ENCODE peak calls at places on chromosomes 13 and 19, in six cellular contexts. One of them, this sample, is unnamed.

GRCh38 chr19:3389876-3390361 is 23.5 kb downstream of the NFIC start:
- DNase-seq in CD8-positive, alpha-beta memory T cell: no peak
- DNase-seq in esophagus squamous epithelium: no peak
- DNase-seq in fibroblast of lung: peak; percentile 70
- DNase-seq in neuronal stem cell: no peak
- DNase-seq in H9: peak; percentile 61
- DNase-seq in this sample: no peak

GRCh38 chr19:7196721-7197168 is 97.5 kb downstream of the INSR start:
- DNase-seq in CD8-positive, alpha-beta memory T cell: no peak
- DNase-seq in esophagus squamous epithelium: no peak
- DNase-seq in fibroblast of lung: peak; percentile 59
- DNase-seq in neuronal stem cell: no peak
- DNase-seq in H9: no peak
- DNase-seq in this sample: no peak

GRCh38 chr13:91280806-91281205 is 66.7 kb upstream of the MIR17HG start:
- DNase-seq in CD8-positive, alpha-beta memory T cell: no peak
- DNase-seq in esophagus squamous epithelium: no peak
- DNase-seq in fibroblast of lung: no peak
- DNase-seq in neuronal stem cell: no peak
- DNase-seq in H9: no peak
- DNase-seq in this sample: no peak

GRCh38 chr19:34330116-34330515 is 34.9 kb upstream of the GPI start:
- DNase-seq in CD8-positive, alpha-beta memory T cell: no peak
- DNase-seq in esophagus squamous epithelium: no peak
- DNase-seq in fibroblast of lung: no peak
- DNase-seq in neuronal stem cell: no peak
- DNase-seq in H9: no peak
- DNase-seq in this sample: no peak

GRCh38 chr13:59879281-59879680 is 284.4 kb downstream of the DIAPH3 start:
- DNase-seq in CD8-positive, alpha-beta memory T cell: no peak
- DNase-seq in esophagus squamous epithelium: no peak
- DNase-seq in fibroblast of lung: peak; percentile 5
- DNase-seq in neuronal stem cell: no peak
- DNase-seq in H9: no peak
- DNase-seq in this sample: no peak

GRCh38 chr13:24339937-24340607 is 30.7 kb downstream of the C1QTNF9 start:
- DNase-seq in CD8-positive, alpha-beta memory T cell: no peak
- DNase-seq in esophagus squamous epithelium: no peak
- DNase-seq in fibroblast of lung: no peak
- DNase-seq in neuronal stem cell: no peak
- DNase-seq in H9: no peak
- DNase-seq in this sample: no peak

GRCh38 chr13:113002891-113003290 is 33.9 kb downstream of the MCF2L start:
- DNase-seq in CD8-positive, alpha-beta memory T cell: no peak
- DNase-seq in esophagus squamous epithelium: no peak
- DNase-seq in fibroblast of lung: no peak
- DNase-seq in neuronal stem cell: no peak
- DNase-seq in H9: no peak
- DNase-seq in this sample: no peak

GRCh38 chr13:80084086-80084676 is 256.7 kb downstream of the SPRY2 start:
- DNase-seq in CD8-positive, alpha-beta memory T cell: no peak
- DNase-seq in esophagus squamous epithelium: no peak
- DNase-seq in fibroblast of lung: peak; percentile 95
- DNase-seq in neuronal stem cell: no peak
- DNase-seq in H9: no peak
- DNase-seq in this sample: no peak

GRCh38 chr13:40388617-40389016 is 277.8 kb downstream of the FOXO1 start:
- DNase-seq in CD8-positive, alpha-beta memory T cell: peak; percentile 67
- DNase-seq in esophagus squamous epithelium: peak; percentile 32
- DNase-seq in fibroblast of lung: no peak
- DNase-seq in neuronal stem cell: no peak
- DNase-seq in H9: no peak
- DNase-seq in this sample: no peak

GRCh38 chr13:28636078-28636477 is 22.9 kb upstream of the POMP start:
- DNase-seq in CD8-positive, alpha-beta memory T cell: no peak
- DNase-seq in esophagus squamous epithelium: no peak
- DNase-seq in fibroblast of lung: peak; percentile 60
- DNase-seq in neuronal stem cell: no peak
- DNase-seq in H9: no peak
- DNase-seq in this sample: no peak

GRCh38 chr19:40528533-40529092 is 48.1 kb upstream of the SHKBP1 start:
- DNase-seq in CD8-positive, alpha-beta memory T cell: no peak
- DNase-seq in esophagus squamous epithelium: no peak
- DNase-seq in fibroblast of lung: no peak
- DNase-seq in neuronal stem cell: no peak
- DNase-seq in H9: no peak
- DNase-seq in this sample: no peak

GRCh38 chr13:54361460-54361859 is 1332.8 kb downstream of the OLFM4 start:
- DNase-seq in CD8-positive, alpha-beta memory T cell: no peak
- DNase-seq in esophagus squamous epithelium: no peak
- DNase-seq in fibroblast of lung: no peak
- DNase-seq in neuronal stem cell: no peak
- DNase-seq in H9: no peak
- DNase-seq in this sample: no peak

GRCh38 chr13:24053505-24054251 is 106.8 kb upstream of the SPATA13 start:
- DNase-seq in CD8-positive, alpha-beta memory T cell: peak; percentile 34
- DNase-seq in esophagus squamous epithelium: no peak
- DNase-seq in fibroblast of lung: peak; percentile 63
- DNase-seq in neuronal stem cell: peak; percentile 43
- DNase-seq in H9: peak; percentile 87
- DNase-seq in this sample: peak; percentile 72

GRCh38 chr13:36395280-36395679 is 37.0 kb upstream of the CCNA1 start:
- DNase-seq in CD8-positive, alpha-beta memory T cell: no peak
- DNase-seq in esophagus squamous epithelium: no peak
- DNase-seq in fibroblast of lung: peak; percentile 81
- DNase-seq in neuronal stem cell: no peak
- DNase-seq in H9: no peak
- DNase-seq in this sample: no peak

GRCh38 chr19:49983645-49984229 is 22.8 kb upstream of the SIGLEC11 start:
- DNase-seq in CD8-positive, alpha-beta memory T cell: peak; percentile 68
- DNase-seq in esophagus squamous epithelium: no peak
- DNase-seq in fibroblast of lung: peak; percentile 39
- DNase-seq in neuronal stem cell: peak; percentile 56
- DNase-seq in H9: peak; percentile 55
- DNase-seq in this sample: peak; percentile 41

GRCh38 chr19:9528757-9529336 is 9.6 kb downstream of the ZNF426 start:
- DNase-seq in CD8-positive, alpha-beta memory T cell: no peak
- DNase-seq in esophagus squamous epithelium: no peak
- DNase-seq in fibroblast of lung: peak; percentile 28
- DNase-seq in neuronal stem cell: no peak
- DNase-seq in H9: no peak
- DNase-seq in this sample: no peak

GRCh38 chr13:97116754-97117153 is 105.4 kb upstream of the MBNL2 start:
- DNase-seq in CD8-positive, alpha-beta memory T cell: no peak
- DNase-seq in esophagus squamous epithelium: no peak
- DNase-seq in fibroblast of lung: peak; percentile 54
- DNase-seq in neuronal stem cell: no peak
- DNase-seq in H9: no peak
- DNase-seq in this sample: no peak

GRCh38 chr19:49147923-49148682 is 7.1 kb downstream of the HRC start:
- DNase-seq in CD8-positive, alpha-beta memory T cell: no peak
- DNase-seq in esophagus squamous epithelium: no peak
- DNase-seq in fibroblast of lung: no peak
- DNase-seq in neuronal stem cell: no peak
- DNase-seq in H9: no peak
- DNase-seq in this sample: no peak

GRCh38 chr19:28553005-28553404 is 659.9 kb downstream of the UQCRFS1 start:
- DNase-seq in CD8-positive, alpha-beta memory T cell: no peak
- DNase-seq in esophagus squamous epithelium: no peak
- DNase-seq in fibroblast of lung: no peak
- DNase-seq in neuronal stem cell: no peak
- DNase-seq in H9: peak; percentile 5
- DNase-seq in this sample: no peak

GRCh38 chr13:27775943-27776342 is 16.3 kb upstream of the GSX1 start:
- DNase-seq in CD8-positive, alpha-beta memory T cell: no peak
- DNase-seq in esophagus squamous epithelium: no peak
- DNase-seq in fibroblast of lung: no peak
- DNase-seq in neuronal stem cell: no peak
- DNase-seq in H9: peak; percentile 45
- DNase-seq in this sample: no peak

GRCh38 chr13:79932556-79932955 is 408.4 kb downstream of the SPRY2 start:
- DNase-seq in CD8-positive, alpha-beta memory T cell: no peak
- DNase-seq in esophagus squamous epithelium: no peak
- DNase-seq in fibroblast of lung: no peak
- DNase-seq in neuronal stem cell: no peak
- DNase-seq in H9: no peak
- DNase-seq in this sample: no peak

GRCh38 chr13:96781141-96781540 is 213.1 kb downstream of the OXGR1 start:
- DNase-seq in CD8-positive, alpha-beta memory T cell: no peak
- DNase-seq in esophagus squamous epithelium: no peak
- DNase-seq in fibroblast of lung: no peak
- DNase-seq in neuronal stem cell: no peak
- DNase-seq in H9: no peak
- DNase-seq in this sample: no peak

GRCh38 chr19:50536662-50537305 is 23.1 kb upstream of the ASPDH start:
- DNase-seq in CD8-positive, alpha-beta memory T cell: no peak
- DNase-seq in esophagus squamous epithelium: no peak
- DNase-seq in fibroblast of lung: no peak
- DNase-seq in neuronal stem cell: no peak
- DNase-seq in H9: no peak
- DNase-seq in this sample: no peak

GRCh38 chr19:38721496-38721895 is 22.8 kb downstream of the CAPN12 start:
- DNase-seq in CD8-positive, alpha-beta memory T cell: no peak
- DNase-seq in esophagus squamous epithelium: no peak
- DNase-seq in fibroblast of lung: no peak
- DNase-seq in neuronal stem cell: no peak
- DNase-seq in H9: no peak
- DNase-seq in this sample: no peak

GRCh38 chr19:38723606-38724379 is 20.5 kb downstream of the CAPN12 start:
- DNase-seq in CD8-positive, alpha-beta memory T cell: no peak
- DNase-seq in esophagus squamous epithelium: no peak
- DNase-seq in fibroblast of lung: no peak
- DNase-seq in neuronal stem cell: no peak
- DNase-seq in H9: no peak
- DNase-seq in this sample: no peak

GRCh38 chr19:38722947-38723605 is 21.2 kb downstream of the CAPN12 start:
- DNase-seq in CD8-positive, alpha-beta memory T cell: no peak
- DNase-seq in esophagus squamous epithelium: no peak
- DNase-seq in fibroblast of lung: no peak
- DNase-seq in neuronal stem cell: no peak
- DNase-seq in H9: no peak
- DNase-seq in this sample: no peak

GRCh38 chr19:38720559-38721236 is 23.6 kb downstream of the CAPN12 start:
- DNase-seq in CD8-positive, alpha-beta memory T cell: no peak
- DNase-seq in esophagus squamous epithelium: no peak
- DNase-seq in fibroblast of lung: no peak
- DNase-seq in neuronal stem cell: no peak
- DNase-seq in H9: no peak
- DNase-seq in this sample: no peak

DNA sequence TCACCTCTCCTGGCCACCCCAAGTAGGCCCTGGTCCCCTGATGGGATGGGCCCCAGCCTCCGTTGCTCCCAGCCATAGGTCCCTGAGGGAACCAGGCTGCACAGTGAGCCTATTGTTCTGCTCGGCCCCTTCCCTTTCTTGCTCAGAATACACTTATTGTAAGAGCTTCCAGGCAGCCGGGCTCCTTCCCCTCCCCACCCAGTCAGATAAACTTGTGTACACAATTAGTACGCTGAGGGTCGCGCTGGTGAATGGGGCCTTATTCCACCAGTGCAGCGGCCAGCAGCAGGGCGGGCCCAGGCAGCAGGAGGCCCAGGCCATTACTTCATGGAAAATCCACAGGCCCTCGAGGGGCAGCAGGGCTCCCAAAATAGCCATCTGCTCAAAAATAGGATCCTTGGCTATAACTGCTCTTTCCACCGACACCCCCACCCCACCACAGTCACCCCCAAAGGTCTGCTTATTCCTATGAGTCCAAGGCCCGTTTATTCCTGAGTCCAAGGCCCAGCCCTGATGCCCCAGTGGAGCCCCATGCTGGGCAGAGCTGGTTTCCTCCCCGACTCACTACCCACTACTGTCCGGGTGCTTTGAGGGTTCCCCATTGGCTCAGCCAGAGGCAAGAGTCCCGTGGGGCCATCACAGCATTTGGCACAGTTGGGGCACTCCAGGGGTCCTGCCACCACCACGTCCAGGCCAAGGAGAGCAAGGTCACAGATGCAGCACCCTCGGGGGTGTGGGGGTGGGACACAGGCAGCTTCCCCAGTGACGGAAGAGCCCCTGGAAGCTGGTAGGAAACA is 22.1 kb downstream of the CAPN12 start:
- DNase-seq in CD8-positive, alpha-beta memory T cell: no peak
- DNase-seq in esophagus squamous epithelium: no peak
- DNase-seq in fibroblast of lung: no peak
- DNase-seq in neuronal stem cell: peak; percentile 46
- DNase-seq in H9: no peak
- DNase-seq in this sample: no peak
- H3K27ac ChIP-seq in CD8-positive, alpha-beta memory T cell: no peak overlapping the region
- H3K27ac ChIP-seq in esophagus squamous epithelium: peak overlapping the region; percentile 22
- H3K27ac ChIP-seq in fibroblast of lung: no peak overlapping the region
- H3K27ac ChIP-seq in neuronal stem cell: peak overlapping the region; percentile 75
- H3K27ac ChIP-seq in H9: no peak overlapping the region
- H3K27ac ChIP-seq in this sample: no peak overlapping the region

GRCh38 chr19:867855-868457 is 8.5 kb downstream of the CFD start:
- DNase-seq in CD8-positive, alpha-beta memory T cell: no peak
- DNase-seq in esophagus squamous epithelium: no peak
- DNase-seq in fibroblast of lung: no peak
- DNase-seq in neuronal stem cell: no peak
- DNase-seq in H9: no peak
- DNase-seq in this sample: no peak

GRCh38 chr19:868458-869244 is 9.2 kb downstream of the CFD start:
- DNase-seq in CD8-positive, alpha-beta memory T cell: no peak
- DNase-seq in esophagus squamous epithelium: no peak
- DNase-seq in fibroblast of lung: no peak
- DNase-seq in neuronal stem cell: no peak
- DNase-seq in H9: no peak
- DNase-seq in this sample: no peak

GRCh38 chr19:867301-867793 is 7.9 kb downstream of the CFD start:
- DNase-seq in CD8-positive, alpha-beta memory T cell: no peak
- DNase-seq in esophagus squamous epithelium: no peak
- DNase-seq in fibroblast of lung: no peak
- DNase-seq in neuronal stem cell: no peak
- DNase-seq in H9: no peak
- DNase-seq in this sample: no peak

GRCh38 chr19:869245-870177 is 10.0 kb downstream of the CFD start:
- DNase-seq in CD8-positive, alpha-beta memory T cell: no peak
- DNase-seq in esophagus squamous epithelium: no peak
- DNase-seq in fibroblast of lung: peak; percentile 96
- DNase-seq in neuronal stem cell: no peak
- DNase-seq in H9: no peak
- DNase-seq in this sample: no peak

GRCh38 chr19:866769-867300 is 7.4 kb downstream of the CFD start:
- DNase-seq in CD8-positive, alpha-beta memory T cell: no peak
- DNase-seq in esophagus squamous epithelium: no peak
- DNase-seq in fibroblast of lung: no peak
- DNase-seq in neuronal stem cell: no peak
- DNase-seq in H9: no peak
- DNase-seq in this sample: no peak
- H3K4me1 ChIP-seq in CD8-positive, alpha-beta memory T cell: peaks cover 20% of the 10 kb centered on the region
- H3K4me1 ChIP-seq in esophagus squamous epithelium: peaks cover 22% of the 10 kb centered on the region
- H3K4me1 ChIP-seq in fibroblast of lung: peaks cover 11% of the 10 kb centered on the region
- H3K4me1 ChIP-seq in neuronal stem cell: peaks cover 5% of the 10 kb centered on the region
- H3K4me1 ChIP-seq in H9: no peaks in the 10 kb centered on the region
- H3K4me1 ChIP-seq in this sample: peaks cover 6% of the 10 kb centered on the region

GRCh38 chr19:41533691-41534090 is 42.3 kb upstream of the CEACAM21 start:
- DNase-seq in CD8-positive, alpha-beta memory T cell: no peak
- DNase-seq in esophagus squamous epithelium: no peak
- DNase-seq in fibroblast of lung: no peak
- DNase-seq in neuronal stem cell: no peak
- DNase-seq in H9: no peak
- DNase-seq in this sample: no peak
- H3K9me3 ChIP-seq in CD8-positive, alpha-beta memory T cell: no peaks in the 10 kb centered on the region
- H3K9me3 ChIP-seq in esophagus squamous epithelium: no peaks in the 10 kb centered on the region
- H3K9me3 ChIP-seq in fibroblast of lung: no peaks in the 10 kb centered on the region
- H3K9me3 ChIP-seq in neuronal stem cell: peaks cover 2% of the 10 kb centered on the region
- H3K9me3 ChIP-seq in H9: peaks cover 12% of the 10 kb centered on the region
- H3K9me3 ChIP-seq in this sample: no peaks in the 10 kb centered on the region

GRCh38 chr19:18013210-18013609 is 5.2 kb downstream of the ARRDC2 start:
- DNase-seq in CD8-positive, alpha-beta memory T cell: no peak
- DNase-seq in esophagus squamous epithelium: no peak
- DNase-seq in fibroblast of lung: no peak
- DNase-seq in neuronal stem cell: no peak
- DNase-seq in H9: no peak
- DNase-seq in this sample: no peak
- H3K27ac ChIP-seq in CD8-positive, alpha-beta memory T cell: no peak overlapping the region
- H3K27ac ChIP-seq in esophagus squamous epithelium: peak overlapping the region; percentile 55
- H3K27ac ChIP-seq in fibroblast of lung: no peak overlapping the region
- H3K27ac ChIP-seq in neuronal stem cell: peak overlapping the region; percentile 2
- H3K27ac ChIP-seq in H9: no peak overlapping the region
- H3K27ac ChIP-seq in this sample: no peak overlapping the region